ENCODE peak calls at places on chromosomes 5 and 9, in four cellular contexts. One of them, this sample, is unnamed.

GRCh38 chr9:131330814-131331600 is 41.5 kb downstream of the PLPP7 start:
- DNase-seq in brain microvascular endothelial cell: no peak
- DNase-seq in CD8-positive, alpha-beta memory T cell: no peak
- DNase-seq in cardiac fibroblast: no peak
- DNase-seq in this sample: no peak

GRCh38 chr9:108003551-108003950 is 514.0 kb upstream of the KLF4 start:
- DNase-seq in CD8-positive, alpha-beta memory T cell: no peak
- DNase-seq in brain microvascular endothelial cell: no peak
- DNase-seq in cardiac fibroblast: no peak
- DNase-seq in this sample: no peak

GRCh38 chr9:106376689-106377088 is 486.3 kb upstream of the ZNF462 start:
- DNase-seq in cardiac fibroblast: no peak
- DNase-seq in CD8-positive, alpha-beta memory T cell: no peak
- DNase-seq in brain microvascular endothelial cell: no peak
- DNase-seq in this sample: no peak

GRCh38 chr5:6398570-6399230 is 20.4 kb upstream of the MED10 start:
- DNase-seq in brain microvascular endothelial cell: no peak
- DNase-seq in cardiac fibroblast: no peak
- DNase-seq in CD8-positive, alpha-beta memory T cell: no peak
- DNase-seq in this sample: no peak

GRCh38 chr9:35557330-35557729 is 47.7 kb upstream of the TESK1 start:
- DNase-seq in brain microvascular endothelial cell: no peak
- DNase-seq in CD8-positive, alpha-beta memory T cell: no peak
- DNase-seq in cardiac fibroblast: no peak
- DNase-seq in this sample: no peak

GRCh38 chr9:21764736-21765245 is 37.6 kb upstream of the MTAP start:
- DNase-seq in brain microvascular endothelial cell: no peak
- DNase-seq in CD8-positive, alpha-beta memory T cell: no peak
- DNase-seq in cardiac fibroblast: no peak
- DNase-seq in this sample: no peak

GRCh38 chr5:148828461-148829247 is 2.2 kb downstream of the ADRB2 start:
- DNase-seq in CD8-positive, alpha-beta memory T cell: no peak
- DNase-seq in brain microvascular endothelial cell: no peak
- DNase-seq in cardiac fibroblast: no peak
- DNase-seq in this sample: no peak

GRCh38 chr9:16970321-16970720 is 99.9 kb upstream of the BNC2 start:
- DNase-seq in brain microvascular endothelial cell: no peak
- DNase-seq in cardiac fibroblast: no peak
- DNase-seq in CD8-positive, alpha-beta memory T cell: no peak
- DNase-seq in this sample: no peak

GRCh38 chr9:134961331-134962064 is 43.8 kb upstream of the FCN1 start:
- DNase-seq in brain microvascular endothelial cell: no peak
- DNase-seq in cardiac fibroblast: no peak
- DNase-seq in CD8-positive, alpha-beta memory T cell: no peak
- DNase-seq in this sample: no peak

GRCh38 chr5:38576971-38577684 is 20.7 kb upstream of the LIFR start:
- DNase-seq in CD8-positive, alpha-beta memory T cell: no peak
- DNase-seq in brain microvascular endothelial cell: no peak
- DNase-seq in cardiac fibroblast: peak
- DNase-seq in this sample: no peak

GRCh38 chr5:72539726-72540125 is 32.5 kb upstream of the ZNF366 start:
- DNase-seq in cardiac fibroblast: no peak
- DNase-seq in CD8-positive, alpha-beta memory T cell: no peak
- DNase-seq in brain microvascular endothelial cell: no peak
- DNase-seq in this sample: no peak

This sample was measured in GM12878.